ENCODE peak calls at places on chromosomes 6 and 20, in nine cellular contexts. F is BJ, A is nephron progenitor cell, Z is HFF-Myc, V is fibroblast of villous mesenchyme, Y is BE2C, U is omental fat pad, B is lower leg skin, W is uterus. D is an unnamed sample.

GRCh38 chr20:60862601-60863000 is 389.5 kb upstream of the CDH4 start:
- DNase-seq in F (no peak), A (no peak), Z (no peak), V (no peak), Y (no peak), U (no peak), B (no peak), W (no peak), D (no peak)

GRCh38 chr20:63635431-63636141 is 8.7 kb upstream of the GMEB2 start:
- DNase-seq in F (no peak), A (no peak), Z (no peak), V (no peak), Y (no peak), U (no peak), B (no peak), W (no peak), D (no peak)

GRCh38 chr6:16741112-16742016 is 19.9 kb downstream of the ATXN1 start:
- DNase-seq in F (peak), A (no peak), Z (peak), V (peak), Y (no peak), U (no peak), B (no peak), W (no peak), D (no peak)

GRCh38 chr6:30767158-30767943 is 23.0 kb upstream of the IER3 start:
- DNase-seq in F (no peak), A (no peak), Z (no peak), V (no peak), Y (no peak), U (no peak), B (no peak), W (no peak), D (no peak)

GRCh38 chr6:15327271-15327670 is 81.4 kb downstream of the JARID2 start:
- DNase-seq in F (no peak), A (peak), Z (no peak), V (no peak), Y (peak), U (no peak), B (no peak), W (no peak), D (peak)

GRCh38 chr6:1424306-1424927 is 35.0 kb downstream of the FOXF2 start:
- DNase-seq in F (no peak), A (peak), Z (no peak), V (peak), Y (peak), U (no peak), B (no peak), W (no peak), D (peak)

GRCh38 chr6:161303628-161304340 is 29.9 kb upstream of the AGPAT4 start:
- DNase-seq in F (no peak), A (no peak), Z (no peak), V (no peak), Y (no peak), U (no peak), B (no peak), W (no peak), D (no peak)

GRCh38 chr20:54345817-54346216 is 129.6 kb upstream of the DOK5 start:
- DNase-seq in F (no peak), A (no peak), Z (no peak), V (peak), Y (no peak), U (no peak), B (no peak), W (no peak), D (no peak)

GRCh38 chr6:106620931-106621672 is 8.2 kb downstream of the RTN4IP1 start:
- DNase-seq in F (no peak), A (no peak), Z (peak), V (no peak), Y (no peak), U (no peak), B (no peak), W (no peak), D (no peak)

GRCh38 chr6:157323924-157324276 is 581 bp upstream of the TMEM242 start:
- DNase-seq in F (no peak), A (peak), Z (peak), V (peak), Y (peak), U (peak), B (peak), W (peak), D (peak)

GRCh38 chr6:52598123-52598823 is 21.4 kb upstream of the TRAM2 start:
- DNase-seq in F (no peak), A (peak), Z (no peak), V (peak), Y (peak), U (no peak), B (no peak), W (peak), D (peak)

GRCh38 chr6:89985744-89986493 is 91.7 kb downstream of the GJA10 start:
- DNase-seq in F (peak), A (no peak), Z (peak), V (peak), Y (peak), U (no peak), B (no peak), W (no peak), D (peak)

GRCh38 chr6:44122821-44123220 is 4.4 kb downstream of the MRPL14 start:
- DNase-seq in F (no peak), A (no peak), Z (no peak), V (peak), Y (no peak), U (no peak), B (no peak), W (no peak), D (no peak)

GRCh38 chr6:47836639-47837038 is 54.8 kb downstream of the OPN5 start:
- DNase-seq in F (no peak), A (no peak), Z (no peak), V (no peak), Y (no peak), U (no peak), B (no peak), W (no peak), D (no peak)

GRCh38 chr6:44177691-44178423 is 19.2 kb downstream of the CAPN11 start:
- DNase-seq in F (peak), A (no peak), Z (no peak), V (peak), Y (no peak), U (no peak), B (peak), W (peak), D (no peak)

GRCh38 chr20:34604980-34605788 is 46.7 kb downstream of the MAP1LC3A start:
- DNase-seq in F (peak), A (no peak), Z (peak), V (peak), Y (peak), U (no peak), B (no peak), W (peak), D (no peak)

GRCh38 chr6:37607949-37608348 is 89.7 kb downstream of the MDGA1 start:
- DNase-seq in F (no peak), A (no peak), Z (no peak), V (peak), Y (no peak), U (no peak), B (no peak), W (no peak), D (no peak)

GRCh38 chr20:4519530-4519929 is 202.2 kb upstream of the PRND start:
- DNase-seq in F (no peak), A (peak), Z (no peak), V (no peak), Y (no peak), U (no peak), B (no peak), W (no peak), D (peak)

GRCh38 chr20:57507477-57507876 is 17.5 kb downstream of the CTCFL start:
- DNase-seq in F (no peak), A (no peak), Z (no peak), V (no peak), Y (peak), U (no peak), B (no peak), W (no peak), D (no peak)

GRCh38 chr20:34461779-34462087 is 54.5 kb upstream of the DYNLRB1 start:
- DNase-seq in F (no peak), A (no peak), Z (no peak), V (no peak), Y (no peak), U (no peak), B (no peak), W (no peak), D (no peak)

GRCh38 chr6:152576525-152576924 is 60.6 kb downstream of the SYNE1 start:
- DNase-seq in F (no peak), A (no peak), Z (no peak), V (no peak), Y (no peak), U (no peak), B (no peak), W (no peak), D (no peak)

GRCh38 chr20:56032251-56032650 is 26.9 kb upstream of the CBLN4 start:
- DNase-seq in F (no peak), A (no peak), Z (no peak), V (peak), Y (no peak), U (no peak), B (no peak), W (no peak), D (no peak)

GRCh38 chr6:106223300-106223930 is 102.1 kb downstream of the ATG5 start:
- DNase-seq in F (peak), A (peak), Z (peak), V (peak), Y (peak), U (no peak), B (peak), W (peak), D (peak)

GRCh38 chr6:168107191-168107940 is 28.4 kb upstream of the FRMD1 start:
- DNase-seq in F (no peak), A (no peak), Z (no peak), V (no peak), Y (no peak), U (no peak), B (no peak), W (no peak), D (no peak)

GRCh38 chr6:52104979-52105378 is 17.6 kb upstream of the PKHD1 start:
- DNase-seq in F (no peak), A (no peak), Z (no peak), V (no peak), Y (no peak), U (no peak), B (no peak), W (no peak), D (no peak)

GRCh38 chr6:110334425-110335158 is 23.6 kb downstream of the METTL24 start:
- DNase-seq in F (no peak), A (no peak), Z (no peak), V (no peak), Y (no peak), U (no peak), B (no peak), W (no peak), D (peak)

GRCh38 chr6:132683543-132683942 is 24.6 kb upstream of the TAAR1 start:
- DNase-seq in F (peak), A (no peak), Z (peak), V (peak), Y (no peak), U (no peak), B (no peak), W (no peak), D (no peak)

GRCh38 chr6:70520575-70520974 is 46.2 kb upstream of the SDHAF4 start:
- DNase-seq in F (no peak), A (no peak), Z (no peak), V (peak), Y (no peak), U (no peak), B (no peak), W (no peak), D (no peak)

GRCh38 chr6:56246941-56247653 is at the start of gene COL21A1:
- DNase-seq in F (no peak), A (peak), Z (no peak), V (peak), Y (no peak), U (no peak), B (peak), W (peak), D (peak)

GRCh38 chr20:59017493-59018231 is 1.6 kb upstream of the TUBB1 start:
- DNase-seq in F (no peak), A (no peak), Z (no peak), V (no peak), Y (no peak), U (no peak), B (no peak), W (no peak), D (peak)

GRCh38 chr20:13984211-13984610 is 6.2 kb downstream of the SEL1L2 start:
- DNase-seq in F (no peak), A (no peak), Z (no peak), V (no peak), Y (no peak), U (no peak), B (no peak), W (no peak), D (no peak)

GRCh38 chr20:61798632-61799031 is 267.0 kb downstream of the TAF4 start:
- DNase-seq in F (no peak), A (no peak), Z (no peak), V (no peak), Y (no peak), U (no peak), B (no peak), W (no peak), D (peak)

GRCh38 chr6:101851911-101852310 is 458.4 kb downstream of the GRIK2 start:
- DNase-seq in F (no peak), A (no peak), Z (no peak), V (no peak), Y (no peak), U (no peak), B (no peak), W (no peak), D (no peak)

GRCh38 chr6:113858067-113858604 is 991 bp downstream of the MARCKS start:
- DNase-seq in F (no peak), A (peak), Z (no peak), V (peak), Y (peak), U (no peak), B (peak), W (peak), D (peak)
- TF ChIP-seq CTCF in F (no peak), A (no peak), Z (no peak), V (no peak), Y (no peak), U (no peak), B (no peak), W (no peak), D (no peak)

GRCh38 chr20:5751856-5752255 is 1.7 kb downstream of the SHLD1 start:
- DNase-seq in F (no peak), A (no peak), Z (no peak), V (no peak), Y (no peak), U (no peak), B (no peak), W (no peak), D (no peak)
- TF ChIP-seq CTCF in F (no peak), A (no peak), Z (no peak), V (no peak), Y (no peak), U (no peak), B (no peak), W (no peak), D (no peak)

DNA sequence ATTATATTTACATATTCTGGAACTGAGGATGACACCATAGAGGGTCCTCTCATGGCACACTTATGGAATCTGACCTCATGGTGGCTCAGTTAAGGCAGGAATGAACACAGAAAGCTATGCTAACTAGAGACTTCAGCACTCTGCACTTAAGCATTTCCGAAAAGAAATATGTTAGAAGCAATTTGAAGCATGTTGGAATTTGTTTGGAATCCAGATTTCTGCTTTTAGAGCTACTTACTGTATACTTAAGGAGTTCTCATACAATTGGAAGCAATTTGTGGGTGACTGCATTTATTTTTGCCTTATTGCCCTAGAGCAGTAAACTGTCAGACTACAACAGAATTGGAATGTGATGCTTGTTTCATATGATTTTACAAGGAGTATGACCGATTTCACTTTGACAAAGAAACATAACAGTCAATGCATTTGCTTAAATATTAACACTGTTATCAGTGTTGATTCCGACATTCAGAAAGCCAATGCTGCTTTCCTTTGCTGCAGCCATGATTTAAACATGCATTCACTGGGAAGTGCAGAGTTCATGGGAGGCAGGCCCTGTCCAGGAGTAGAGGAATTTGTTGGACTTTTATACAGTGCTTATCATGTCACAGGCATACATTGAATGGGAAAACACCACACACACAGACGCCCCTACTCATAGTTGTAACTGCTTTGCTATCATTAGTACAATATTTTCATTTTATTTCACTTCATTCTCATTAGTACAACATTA is 244.4 kb downstream of the SAMD5 start:
- DNase-seq in F (peak), A (no peak), Z (no peak), V (no peak), Y (no peak), U (no peak), B (no peak), W (no peak), D (no peak)
- TF ChIP-seq CTCF in F (no peak), A (no peak), Z (no peak), V (no peak), Y (no peak), U (no peak), B (no peak), W (no peak), D (no peak)

DNA sequence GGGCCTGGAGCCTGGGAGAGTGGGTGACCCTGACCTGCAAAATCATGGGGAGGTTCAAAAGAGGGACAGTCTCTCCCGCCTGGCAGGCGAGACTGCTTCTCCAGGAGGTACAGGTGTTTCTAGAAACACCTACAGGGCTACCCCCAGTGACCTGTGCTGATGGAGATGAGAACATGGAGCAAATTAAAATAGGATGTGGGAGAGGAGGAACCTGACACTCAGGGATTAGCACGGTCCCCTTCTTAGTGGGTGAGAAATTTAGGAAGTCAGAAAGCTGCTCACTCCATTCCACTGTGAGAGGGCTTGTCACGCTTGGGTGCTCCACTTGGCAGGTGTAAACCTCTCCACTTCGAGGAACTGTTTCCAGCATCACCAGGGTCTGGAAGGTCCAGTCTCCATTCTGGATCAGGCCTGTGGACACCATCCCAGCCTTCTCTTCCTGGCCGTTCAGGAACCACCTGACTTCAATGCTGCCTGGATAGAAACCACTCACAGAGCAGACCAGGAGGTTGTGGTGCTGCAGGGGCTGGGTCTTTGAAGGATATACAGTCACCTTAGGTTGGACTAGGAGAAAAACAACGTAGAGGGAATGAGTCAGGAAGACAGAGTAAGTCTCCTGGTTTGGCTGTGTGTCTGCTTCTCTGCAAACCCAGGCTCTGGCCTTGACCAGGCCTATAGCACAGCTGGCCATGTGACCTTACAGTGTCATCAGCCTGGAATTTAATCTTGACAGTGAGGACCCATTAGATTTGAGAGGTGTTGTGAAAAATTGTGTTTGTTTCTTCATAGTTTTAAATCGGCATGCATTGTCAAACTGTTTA is 8.2 kb downstream of the HLA-DRB1 start:
- DNase-seq in F (no peak), A (no peak), Z (no peak), V (no peak), Y (no peak), U (no peak), B (no peak), W (no peak), D (no peak)
- TF ChIP-seq CTCF in F (no peak), A (no peak), Z (no peak), V (no peak), Y (no peak), U (no peak), B (no peak), W (no peak), D (no peak)

DNA sequence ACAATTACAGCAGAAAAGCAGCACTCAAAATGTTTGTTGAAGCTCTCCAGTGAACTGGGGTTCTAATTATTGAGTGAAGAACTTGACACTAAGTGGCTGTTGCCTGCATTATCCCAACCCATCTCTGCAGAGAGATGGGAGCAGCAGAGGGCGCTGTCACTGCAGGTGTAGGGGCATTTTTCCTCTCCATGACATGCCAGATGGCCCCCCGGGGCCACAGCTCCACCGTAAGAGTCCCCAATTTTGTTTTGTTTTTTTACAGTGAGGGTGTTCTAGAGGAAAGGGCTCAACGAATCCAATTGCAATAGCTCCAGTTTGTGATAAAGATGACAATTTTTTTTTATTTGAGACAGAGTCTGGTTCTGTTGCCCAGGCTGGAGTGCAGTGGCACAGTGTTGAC is 1.9 kb upstream of the FUCA2 start:
- DNase-seq in F (no peak), A (no peak), Z (no peak), V (no peak), Y (peak), U (no peak), B (no peak), W (no peak), D (no peak)
- TF ChIP-seq CTCF in F (peak), A (no peak), Z (peak), V (peak), Y (peak), U (no peak), B (no peak), W (no peak), D (no peak)

GRCh38 chr6:104789770-104790190 is 69.9 kb downstream of the HACE1 start:
- DNase-seq in F (no peak), A (no peak), Z (peak), V (peak), Y (no peak), U (no peak), B (no peak), W (no peak), D (no peak)
- TF ChIP-seq CTCF in F (no peak), A (peak), Z (peak), V (no peak), Y (peak), U (no peak), B (no peak), W (no peak), D (peak)

GRCh38 chr6:5995705-5996686 is 10.7 kb downstream of the NRN1 start:
- DNase-seq in F (no peak), A (peak), Z (no peak), V (peak), Y (peak), U (no peak), B (peak), W (peak), D (peak)
- TF ChIP-seq CTCF in F (peak), A (peak), Z (peak), V (peak), Y (peak), U (no peak), B (no peak), W (no peak), D (peak)